ENCODE peak calls at places on chromosome 19, in five cellular contexts. N is GM12878, I is H1, T is NT2/D1, J is HepG2. Q is an unnamed sample.

GRCh38 chr19:9065457-9066014 is 21.3 kb upstream of the OR1M1 start:
- DNase-seq in T (no peak), I (peak), N (no peak), J (no peak), Q (no peak)

GRCh38 chr19:42113641-42114348 is 18.5 kb downstream of the POU2F2 start:
- DNase-seq in N (peak), T (peak), J (peak), I (no peak), Q (no peak)

GRCh38 chr19:4794971-4795370 is 3.4 kb downstream of the FEM1A start:
- DNase-seq in I (no peak), J (no peak), N (no peak), T (no peak), Q (no peak)

GRCh38 chr19:39936020-39936419 is 1.6 kb upstream of the FCGBP start:
- DNase-seq in I (no peak), T (no peak), N (no peak), J (no peak), Q (no peak)

GRCh38 chr19:55333870-55334269 is 5.8 kb upstream of the KMT5C start:
- DNase-seq in J (peak), N (no peak), T (no peak), I (no peak), Q (no peak)

GRCh38 chr19:18539372-18539771 is 4.0 kb downstream of the FKBP8 start:
- DNase-seq in T (no peak), N (no peak), I (no peak), J (no peak), Q (no peak)

GRCh38 chr19:41863209-41863931 is 3.3 kb downstream of the RPS19 start:
- DNase-seq in I (no peak), T (no peak), J (no peak), N (no peak), Q (no peak)

GRCh38 chr19:23481043-23481442 is 85.8 kb upstream of the ZNF91 start:
- DNase-seq in J (no peak), T (no peak), I (no peak), N (no peak), Q (no peak)

GRCh38 chr19:980133-980998 is 3.8 kb upstream of the WDR18 start:
- DNase-seq in I (peak), J (peak), T (no peak), N (no peak), Q (no peak)

GRCh38 chr19:35921012-35921411 is 12.9 kb upstream of the TYROBP start:
- DNase-seq in I (no peak), N (no peak), J (no peak), T (no peak), Q (no peak)

GRCh38 chr19:38033658-38034150 is 126.7 kb downstream of the SIPA1L3 start:
- DNase-seq in I (no peak), T (peak), N (peak), J (no peak), Q (no peak)

GRCh38 chr19:35474104-35474503 is 16.2 kb downstream of the KRTDAP start:
- DNase-seq in I (no peak), T (no peak), J (no peak), N (no peak), Q (no peak)

GRCh38 chr19:5128251-5128931 is 159.5 kb downstream of the KDM4B start:
- DNase-seq in N (no peak), I (no peak), J (no peak), T (no peak), Q (peak)

GRCh38 chr19:33627962-33628839 is 6.4 kb downstream of the CHST8 start:
- DNase-seq in N (no peak), I (no peak), J (no peak), T (no peak), Q (no peak)

GRCh38 chr19:52343548-52343947 is 7.5 kb downstream of the ZNF610 start:
- DNase-seq in J (peak), I (peak), T (peak), N (no peak), Q (peak)

GRCh38 chr19:38849746-38850230 is at the start of gene HNRNPL:
- DNase-seq in N (no peak), T (no peak), I (peak), J (no peak), Q (peak)

GRCh38 chr19:37979547-37980082 is 72.6 kb downstream of the SIPA1L3 start:
- DNase-seq in T (no peak), J (peak), I (no peak), N (peak), Q (peak)

GRCh38 chr19:46413262-46414031 is at the start of gene CCDC8:
- DNase-seq in I (peak), J (no peak), N (no peak), T (peak), Q (peak)

GRCh38 chr19:55676384-55676783 is 1.4 kb downstream of the EPN1 start:
- DNase-seq in N (no peak), T (no peak), J (no peak), I (no peak), Q (no peak)

GRCh38 chr19:58456111-58456510 is 4.7 kb downstream of the ZNF324B start:
- DNase-seq in J (no peak), I (no peak), T (no peak), N (no peak), Q (no peak)

GRCh38 chr19:14055396-14055795 is 6.5 kb downstream of the PALM3 start:
- DNase-seq in N (no peak), J (no peak), T (no peak), I (no peak), Q (no peak)

GRCh38 chr19:5078179-5078578 is 109.3 kb downstream of the KDM4B start:
- DNase-seq in I (no peak), N (no peak), J (no peak), T (no peak), Q (no peak)

GRCh38 chr19:45999653-46000121 is 4.4 kb downstream of the CCDC61 start:
- DNase-seq in T (no peak), J (no peak), I (peak), N (no peak), Q (peak)

GRCh38 chr19:45078390-45079062 is 534 bp upstream of the GEMIN7 start:
- DNase-seq in T (no peak), J (no peak), I (no peak), N (no peak), Q (no peak)

GRCh38 chr19:19514215-19514633 is 1.1 kb downstream of the TSSK6 start:
- DNase-seq in N (no peak), I (no peak), J (no peak), T (no peak), Q (no peak)

GRCh38 chr19:13118424-13119193 is 545 bp downstream of the NACC1 start:
- DNase-seq in T (peak), N (no peak), J (peak), I (peak), Q (peak)

GRCh38 chr19:54030895-54031586 is 32.7 kb downstream of the VSTM1 start:
- DNase-seq in T (no peak), N (no peak), I (no peak), J (no peak), Q (peak)

GRCh38 chr19:39843919-39844793 is 2.0 kb downstream of the FBL start:
- DNase-seq in T (no peak), I (no peak), J (peak), N (no peak), Q (peak)

GRCh38 chr19:34555447-34555846 is 73.9 kb downstream of the WTIP start:
- DNase-seq in T (no peak), I (no peak), J (peak), N (no peak), Q (peak)

GRCh38 chr19:39563408-39563807 is 23.4 kb upstream of the EID2 start:
- DNase-seq in I (no peak), N (no peak), J (no peak), T (no peak), Q (no peak)

GRCh38 chr19:12783226-12783848 is 7.9 kb upstream of the JUNB start:
- DNase-seq in N (no peak), J (no peak), T (no peak), I (no peak), Q (no peak)

GRCh38 chr19:44745386-44745831 is 3.1 kb upstream of the BCL3 start:
- DNase-seq in I (no peak), N (no peak), T (no peak), J (no peak), Q (no peak)

GRCh38 chr19:39270091-39270871 is 2.1 kb downstream of the IFNL2 start:
- DNase-seq in N (no peak), J (no peak), T (no peak), I (no peak), Q (no peak)

DNA sequence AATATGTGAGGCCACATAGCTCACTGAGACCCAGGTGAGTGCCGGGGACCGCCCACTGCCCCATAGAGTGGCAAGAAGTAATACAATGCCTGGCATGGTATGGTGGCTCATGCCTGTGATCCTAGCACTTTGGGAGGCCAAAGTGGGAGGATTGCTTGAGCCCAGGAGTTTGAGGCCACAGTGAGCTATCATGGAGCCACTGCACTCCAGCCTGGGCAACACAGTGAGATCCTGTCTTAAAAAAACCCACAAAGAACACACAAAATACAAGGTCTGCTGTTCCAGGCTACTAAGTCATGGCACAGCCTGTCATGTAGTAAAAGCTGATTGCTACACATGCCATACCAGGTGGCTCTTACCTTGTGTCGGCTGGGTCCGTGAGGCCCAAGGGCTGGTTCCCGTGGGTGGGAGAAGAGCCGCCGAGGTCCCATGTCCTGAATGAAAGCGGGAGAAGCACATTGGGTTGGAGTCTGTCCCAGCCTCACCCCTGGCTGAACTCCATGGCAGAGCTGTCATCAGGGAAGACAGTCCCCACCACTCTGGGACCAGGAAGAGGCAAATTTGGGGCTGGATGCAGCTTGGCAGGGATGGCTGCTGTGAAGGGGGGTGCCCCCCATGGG is 3.1 kb upstream of the FDX2 start:
- DNase-seq in J (no peak), N (no peak), T (no peak), I (no peak), Q (no peak)
- TF ChIP-seq SUZ12 in J (no peak), N (no peak), T (no peak), I (no peak), Q (no peak)

GRCh38 chr19:31385744-31386143 is 36.5 kb upstream of the TSHZ3 start:
- DNase-seq in J (no peak), N (no peak), I (no peak), T (no peak), Q (no peak)
- TF ChIP-seq SUZ12 in J (no peak), N (no peak), I (no peak), T (no peak), Q (no peak)

GRCh38 chr19:3365093-3365446 is 1.3 kb upstream of the NFIC start:
- DNase-seq in N (no peak), T (no peak), J (no peak), I (no peak), Q (no peak)
- TF ChIP-seq SUZ12 in N (no peak), T (no peak), J (no peak), I (peak), Q (no peak)

DNA sequence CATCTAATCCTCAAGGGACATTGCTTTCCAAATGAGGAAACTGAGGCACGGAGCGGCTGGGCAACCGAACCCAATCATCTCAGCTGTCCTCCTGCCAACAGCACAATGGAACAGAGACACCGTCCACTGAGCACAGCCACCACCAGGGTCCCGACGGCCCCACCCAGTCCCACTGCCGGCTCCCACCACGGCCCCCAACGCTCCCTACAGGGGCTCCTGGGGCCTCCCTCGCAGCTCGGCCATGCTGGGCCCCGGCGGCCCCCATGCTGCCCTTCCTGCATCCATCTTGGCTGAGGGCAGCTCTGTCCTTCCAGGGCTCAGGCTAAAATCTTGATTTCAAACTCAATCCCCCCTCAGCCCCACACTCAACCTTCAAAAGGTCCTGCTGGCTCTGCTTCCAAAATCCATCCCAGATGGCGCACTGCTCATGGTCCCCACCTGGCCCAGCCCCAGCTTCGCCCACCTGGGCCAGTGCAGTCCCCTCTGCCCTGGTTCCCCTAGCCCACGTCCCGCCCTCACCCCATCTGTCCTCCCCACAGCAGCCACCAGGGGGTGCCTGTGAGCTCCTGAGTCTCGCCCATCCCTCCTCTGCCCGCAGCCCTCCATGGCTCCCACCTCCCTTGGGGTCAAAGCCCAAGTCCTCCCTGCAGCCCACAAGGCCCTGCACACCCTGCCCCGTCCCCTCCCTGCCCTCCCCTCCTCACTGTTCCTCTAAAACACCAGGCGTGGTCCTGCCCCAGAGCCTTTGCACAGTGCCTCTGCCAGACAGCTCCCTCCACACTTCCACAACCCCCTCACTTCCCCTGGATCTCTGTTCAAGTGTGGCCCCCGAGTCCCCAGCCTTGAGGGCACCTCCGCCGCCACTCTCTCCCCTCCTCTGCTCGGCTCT is 7.9 kb downstream of the PIP5K1C start:
- DNase-seq in I (peak), N (no peak), J (no peak), T (no peak), Q (no peak)
- TF ChIP-seq SUZ12 in I (no peak), N (no peak), J (no peak), T (no peak), Q (no peak)

GRCh38 chr19:7970716-7971448 is 27.4 kb upstream of the TIMM44 start:
- DNase-seq in N (no peak), J (peak), T (peak), I (peak), Q (peak)

GRCh38 chr19:7971553-7972520 is 28.4 kb upstream of the TIMM44 start:
- DNase-seq in N (no peak), I (no peak), J (no peak), T (no peak), Q (no peak)

GRCh38 chr19:7976461-7976860 is 29.0 kb downstream of the ELAVL1 start:
- DNase-seq in N (no peak), I (no peak), T (no peak), J (no peak), Q (no peak)

GRCh38 chr19:7975037-7975436 is 30.4 kb downstream of the ELAVL1 start:
- DNase-seq in N (no peak), J (no peak), I (no peak), T (no peak), Q (no peak)

GRCh38 chr19:7973883-7974282 is 30.4 kb upstream of the TIMM44 start:
- DNase-seq in N (no peak), I (no peak), J (no peak), T (no peak), Q (no peak)
- TF ChIP-seq SUZ12 in N (no peak), I (no peak), J (no peak), T (no peak), Q (no peak)

DNA sequence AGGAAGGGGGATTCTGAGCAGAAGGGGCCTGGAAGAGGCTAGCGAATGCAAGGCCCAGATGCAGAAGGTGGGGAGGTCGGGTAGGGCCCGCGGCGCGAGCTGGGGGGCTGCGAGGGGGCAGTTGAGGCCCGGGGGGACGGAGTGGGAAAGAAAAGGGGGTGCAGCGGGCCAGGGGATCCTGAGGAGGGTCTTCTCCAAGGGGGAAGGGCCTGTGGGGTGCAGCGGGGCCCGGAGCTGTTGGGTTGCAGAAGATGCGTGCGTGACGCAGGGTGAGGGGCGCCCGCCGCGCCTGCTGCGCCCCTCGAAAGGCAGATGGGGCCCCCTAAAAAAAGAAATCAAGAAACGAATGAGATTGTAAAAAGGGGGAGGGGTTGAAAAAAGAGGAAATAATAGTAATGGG is 313 bp downstream of the ZNF541 start:
- DNase-seq in N (no peak), T (no peak), J (no peak), I (no peak), Q (no peak)
- TF ChIP-seq SUZ12 in N (no peak), T (no peak), J (no peak), I (no peak), Q (no peak)

DNA sequence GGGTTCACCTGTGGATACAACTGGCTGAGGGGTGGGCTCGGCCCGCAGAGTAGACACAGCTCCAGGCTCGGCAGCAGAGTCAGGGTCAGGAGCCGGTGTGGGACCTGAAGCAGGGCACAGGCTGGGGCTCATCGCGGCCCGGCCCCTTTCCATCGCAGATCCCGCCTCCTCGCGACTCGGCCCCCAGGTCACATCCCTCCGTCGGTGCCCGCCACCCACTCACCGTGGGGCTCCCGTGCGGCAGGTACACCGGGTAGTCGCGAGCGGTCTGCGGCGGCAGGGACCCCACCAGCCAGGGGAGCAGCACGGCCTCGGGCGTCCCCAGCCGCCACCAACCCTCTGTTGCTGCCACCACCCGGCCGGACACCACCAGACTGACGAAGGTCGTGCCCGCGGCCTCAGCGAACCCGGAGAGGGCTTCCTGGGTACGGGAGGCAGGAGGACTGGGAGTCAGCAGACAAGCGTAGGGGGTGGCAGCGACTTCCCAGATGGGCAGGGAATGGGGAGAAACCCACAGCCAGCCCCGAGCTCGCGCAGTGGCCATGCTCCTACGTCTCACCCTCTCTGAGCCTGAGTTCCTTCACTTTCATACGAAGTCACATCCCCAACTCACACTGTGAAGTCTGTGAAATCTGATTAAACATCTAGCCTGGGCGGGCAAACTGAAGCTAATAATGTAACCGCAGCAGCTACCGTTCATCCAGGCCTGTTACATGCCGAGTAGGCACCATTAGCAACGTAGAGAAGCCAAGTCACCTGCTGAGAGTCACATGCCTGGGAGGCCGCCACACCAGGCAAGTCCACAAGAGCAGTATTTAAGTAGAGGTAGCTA is 3.7 kb downstream of the FUZ start:
- DNase-seq in T (no peak), N (no peak), I (peak), J (peak), Q (no peak)
- TF ChIP-seq SUZ12 in T (no peak), N (no peak), I (no peak), J (no peak), Q (no peak)

GRCh38 chr19:48663667-48664066 is 9.2 kb downstream of the NTN5 start:
- DNase-seq in T (no peak), J (no peak), N (no peak), I (no peak), Q (no peak)

GRCh38 chr19:48661746-48662145 is 11.1 kb downstream of the NTN5 start:
- DNase-seq in I (no peak), T (no peak), J (no peak), N (no peak), Q (no peak)

GRCh38 chr19:48660854-48661731 is 11.7 kb downstream of the NTN5 start:
- DNase-seq in N (peak), I (peak), T (no peak), J (peak), Q (peak)

GRCh38 chr19:48665786-48666185 is 7.0 kb downstream of the NTN5 start:
- DNase-seq in J (no peak), N (no peak), I (no peak), T (no peak), Q (no peak)

GRCh38 chr19:48664476-48664875 is 8.3 kb downstream of the NTN5 start:
- DNase-seq in T (no peak), N (no peak), I (no peak), J (no peak), Q (no peak)
- TF ChIP-seq SUZ12 in T (no peak), N (no peak), I (no peak), J (no peak), Q (no peak)

DNA sequence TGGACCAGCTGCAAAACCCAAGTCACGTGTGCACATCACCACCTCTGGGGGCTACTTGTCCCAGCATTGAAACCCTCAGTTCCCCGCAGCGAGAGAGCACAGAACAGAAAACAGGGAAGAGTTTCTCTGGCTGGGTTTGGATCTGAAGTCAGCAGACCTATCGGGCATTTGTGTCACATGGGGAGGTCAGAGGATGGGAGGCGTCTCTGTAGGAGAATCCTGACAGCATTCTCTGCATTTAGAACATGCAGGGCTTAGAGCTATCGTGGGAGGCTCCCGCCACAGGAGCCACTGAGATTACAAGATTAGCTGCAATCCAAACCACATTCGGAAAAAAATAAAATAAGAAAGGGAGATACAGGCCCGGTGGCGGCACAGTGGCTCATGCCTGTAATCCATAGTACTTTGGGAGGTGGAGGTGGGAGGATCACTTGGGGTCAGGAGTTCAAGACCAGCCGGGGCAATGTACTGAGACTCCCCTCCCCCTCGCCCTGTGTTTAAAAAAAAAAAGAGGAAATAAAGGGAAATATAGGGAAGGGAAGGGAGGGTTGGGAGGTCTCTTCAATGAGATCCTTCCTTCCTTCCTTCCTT is 2.9 kb upstream of the TLE6 start:
- DNase-seq in I (no peak), N (no peak), T (no peak), J (no peak), Q (no peak)
- TF ChIP-seq SUZ12 in I (no peak), N (no peak), T (no peak), J (no peak), Q (no peak)

GRCh38 chr19:16582486-16583261 is 10.5 kb upstream of the SLC35E1 start:
- DNase-seq in T (no peak), I (no peak), J (no peak), N (no peak), Q (no peak)
- TF ChIP-seq SUZ12 in T (no peak), I (no peak), J (no peak), N (no peak), Q (no peak)

Q was measured in HEK293T.